ENCODE peak calls at places on chromosomes 16 and 17, in four cellular contexts. A, F, D and I are unnamed samples.

GRCh38 chr16:57623251-57624043 is 5.0 kb upstream of the ADGRG1 start:
- DNase-seq in A (peak; percentile 51), F (no peak), D (peak; percentile 49), I (no peak)

GRCh38 chr16:69503244-69503643 is 62.5 kb upstream of the NFAT5 start:
- DNase-seq in A (no peak), F (no peak), D (no peak), I (no peak)

GRCh38 chr17:44147812-44148211 is 6.1 kb downstream of the HROB start:
- DNase-seq in A (no peak), F (no peak), D (no peak), I (no peak)

GRCh38 chr16:85555549-85556455 is 57.3 kb upstream of the GSE1 start:
- DNase-seq in A (no peak), F (peak; percentile 72), D (peak; percentile 63), I (no peak)

GRCh38 chr16:10561001-10561400 is 19.4 kb downstream of the EMP2 start:
- DNase-seq in A (no peak), F (no peak), D (no peak), I (no peak)

GRCh38 chr16:2708290-2708639 is 11.8 kb downstream of the PRSS27 start:
- DNase-seq in A (no peak), F (no peak), D (no peak), I (no peak)

GRCh38 chr16:12866981-12867551 is 34.3 kb upstream of the SHISA9 start:
- DNase-seq in A (no peak), F (no peak), D (no peak), I (no peak)

GRCh38 chr17:56697190-56697589 is 103.7 kb downstream of the NOG start:
- DNase-seq in A (no peak), F (no peak), D (no peak), I (no peak)

GRCh38 chr17:17018612-17019429 is 23.4 kb upstream of the MPRIP start:
- DNase-seq in A (peak; percentile 70), F (no peak), D (no peak), I (no peak)

DNA sequence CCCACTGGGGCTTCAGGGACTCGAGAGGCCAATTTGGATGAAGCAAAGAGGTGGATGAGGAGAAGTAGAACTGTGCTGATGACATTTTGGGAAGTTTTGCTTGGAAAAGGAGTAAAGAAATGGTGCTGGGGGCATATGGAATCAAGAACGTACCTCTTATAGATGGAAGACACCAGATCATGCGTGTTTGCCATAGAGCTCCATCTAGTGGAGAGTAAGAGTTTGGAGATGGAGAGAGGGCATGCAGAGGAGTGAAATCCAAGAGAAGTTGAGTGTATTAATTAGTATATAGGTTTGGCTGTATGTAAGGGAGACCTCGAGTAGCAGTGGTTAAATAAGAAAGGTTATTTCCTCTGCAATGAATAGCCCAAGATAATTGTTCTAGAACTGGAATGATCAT is 56.0 kb downstream of the SHISA6 start:
- DNase-seq in A (no peak), F (no peak), D (no peak), I (no peak)
- TF ChIP-seq CTCF in A (peak; percentile 33), F (peak; percentile 51), D (no peak), I (no peak)

DNA sequence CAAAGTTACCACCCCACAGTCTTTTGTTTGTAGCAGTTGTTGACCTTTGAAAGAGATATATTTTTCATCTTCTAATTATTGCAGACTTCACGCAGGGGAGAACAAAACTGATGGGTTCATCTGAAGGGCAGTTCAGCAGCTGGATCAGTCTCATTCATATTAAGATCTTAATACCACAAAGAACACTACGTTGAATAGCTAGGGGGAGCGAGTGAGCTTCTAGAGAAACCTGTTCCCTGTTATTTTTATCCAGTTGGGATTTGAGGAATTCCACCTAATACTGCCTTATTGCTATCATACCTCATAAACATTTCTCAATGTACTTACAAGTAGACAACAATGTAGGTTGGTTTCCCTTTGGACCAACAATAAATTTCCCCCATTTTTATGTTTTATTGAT is 306.1 kb upstream of the KIF2B start:
- DNase-seq in A (no peak), F (no peak), D (no peak), I (no peak)
- TF ChIP-seq CTCF in A (no peak), F (no peak), D (no peak), I (no peak)

DNA sequence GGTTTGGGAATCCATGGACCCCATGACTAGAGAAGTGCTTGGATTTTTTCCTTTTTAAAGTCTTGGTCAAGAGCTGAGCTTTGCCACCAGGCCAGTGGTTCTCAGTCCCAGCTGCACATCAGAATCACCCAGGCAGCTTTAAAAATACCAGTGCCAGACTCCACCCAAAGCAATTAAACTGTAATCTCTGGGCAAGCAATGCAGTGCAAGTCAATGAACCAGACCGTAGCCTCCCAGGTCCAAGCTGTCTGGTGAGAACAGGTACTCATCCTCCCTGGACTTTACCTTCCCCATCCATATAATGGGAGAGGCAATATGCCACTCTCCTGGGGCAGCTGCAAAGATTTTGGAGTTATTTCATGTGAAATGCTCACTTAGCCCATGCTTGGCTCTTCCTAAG is 223.1 kb upstream of the CDH5 start:
- DNase-seq in A (no peak), F (no peak), D (no peak), I (no peak)
- TF ChIP-seq CTCF in A (no peak), F (no peak), D (no peak), I (no peak)

GRCh38 chr17:79779661-79780365 is 1.9 kb downstream of the CBX2 start:
- DNase-seq in A (no peak), F (no peak), D (no peak), I (no peak)
- TF ChIP-seq CTCF in A (no peak), F (no peak), D (no peak), I (no peak)

GRCh38 chr16:47876494-47876893 is 279.3 kb downstream of the ABCC12 start:
- DNase-seq in A (no peak), F (no peak), D (no peak), I (no peak)
- TF ChIP-seq CTCF in A (no peak), F (no peak), D (no peak), I (no peak)

GRCh38 chr17:71464241-71464640 is 656.6 kb upstream of the SOX9 start:
- DNase-seq in A (no peak), F (no peak), D (no peak), I (no peak)

GRCh38 chr17:71455219-71455618 is 665.6 kb upstream of the SOX9 start:
- DNase-seq in A (no peak), F (no peak), D (no peak), I (no peak)

GRCh38 chr17:71461504-71462197 is 659.2 kb upstream of the SOX9 start:
- DNase-seq in A (no peak), F (no peak), D (peak; percentile 13), I (no peak)

GRCh38 chr17:71458322-71458721 is 662.5 kb upstream of the SOX9 start:
- DNase-seq in A (no peak), F (no peak), D (no peak), I (no peak)

GRCh38 chr17:71460943-71461342 is 659.9 kb upstream of the SOX9 start:
- DNase-seq in A (no peak), F (no peak), D (peak; percentile 24), I (no peak)
- TF ChIP-seq CTCF in A (peak; percentile 14), F (peak; percentile 35), D (peak; percentile 24), I (no peak)

GRCh38 chr16:88599092-88599733 is 29.0 kb downstream of the ZC3H18 start:
- DNase-seq in A (peak; percentile 88), F (no peak), D (no peak), I (no peak)

GRCh38 chr16:88595921-88596320 is 25.7 kb downstream of the ZC3H18 start:
- DNase-seq in A (no peak), F (no peak), D (no peak), I (no peak)

GRCh38 chr16:88599825-88600538 is 29.8 kb downstream of the ZC3H18 start:
- DNase-seq in A (peak; percentile 68), F (no peak), D (no peak), I (no peak)

GRCh38 chr16:88596477-88596876 is 26.3 kb downstream of the ZC3H18 start:
- DNase-seq in A (no peak), F (no peak), D (no peak), I (no peak)

DNA sequence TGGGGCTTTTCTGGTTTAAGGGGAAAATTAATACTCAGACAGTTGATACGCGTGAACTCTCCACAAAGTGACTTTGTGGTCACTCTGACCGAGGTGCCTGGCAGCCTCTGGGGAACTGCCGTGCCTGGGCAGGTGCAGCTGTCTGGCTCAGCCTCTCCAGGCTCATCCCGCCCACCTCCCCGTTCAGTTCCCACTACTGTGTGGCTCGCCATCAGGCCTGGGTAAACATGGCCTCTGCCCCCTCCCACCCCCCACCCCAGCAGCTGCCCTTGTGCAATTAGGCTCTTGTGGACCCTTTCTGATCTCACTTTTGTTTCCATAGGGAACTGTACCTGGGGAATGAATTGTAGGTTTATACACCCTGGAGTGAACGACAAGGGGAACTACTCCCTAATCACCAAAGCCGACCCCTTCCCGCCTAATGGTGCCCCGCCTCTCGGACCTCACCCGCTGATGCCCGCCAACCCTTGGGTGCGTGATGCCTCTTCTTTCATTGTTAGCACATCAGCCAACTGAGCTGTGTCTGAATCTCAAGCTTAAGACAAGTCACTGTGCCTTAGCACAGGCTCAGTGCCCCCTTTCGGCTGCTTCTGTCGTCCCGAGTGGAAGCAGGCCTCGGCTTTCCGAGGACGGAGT is 27.8 kb downstream of the ZC3H18 start:
- DNase-seq in A (no peak), F (no peak), D (no peak), I (no peak)
- TF ChIP-seq CTCF in A (no peak), F (no peak), D (no peak), I (no peak)